ENCODE peak calls at places on chromosome 13, in ten cellular contexts. One of them, this sample, is unnamed.

GRCh38 chr13:110907951-110908898 is 6.6 kb downstream of the ANKRD10 start:
- DNase-seq in HS-5: no peak
- DNase-seq in kidney tubule cell: peak
- DNase-seq in lung microvascular endothelial cell: peak
- DNase-seq in heart left ventricle: no peak
- DNase-seq in DMS53: peak
- DNase-seq in ascending aorta: no peak
- DNase-seq in Peyer's patch: no peak
- DNase-seq in NCI-H460: peak
- DNase-seq in activated CD8-positive, alpha-beta memory T cell treated with anti-CD3 and anti-CD28 coated beads for 48 hours: no peak
- DNase-seq in this sample: no peak

GRCh38 chr13:21402586-21403307 is 56.4 kb downstream of the ZDHHC20 start:
- DNase-seq in HS-5: peak
- DNase-seq in kidney tubule cell: peak
- DNase-seq in lung microvascular endothelial cell: no peak
- DNase-seq in heart left ventricle: no peak
- DNase-seq in DMS53: peak
- DNase-seq in ascending aorta: no peak
- DNase-seq in Peyer's patch: no peak
- DNase-seq in NCI-H460: no peak
- DNase-seq in activated CD8-positive, alpha-beta memory T cell treated with anti-CD3 and anti-CD28 coated beads for 48 hours: no peak
- DNase-seq in this sample: peak

GRCh38 chr13:46668302-46668720 is 115.3 kb downstream of the LRCH1 start:
- DNase-seq in HS-5: peak
- DNase-seq in kidney tubule cell: peak
- DNase-seq in lung microvascular endothelial cell: peak
- DNase-seq in heart left ventricle: peak
- DNase-seq in DMS53: no peak
- DNase-seq in ascending aorta: no peak
- DNase-seq in Peyer's patch: no peak
- DNase-seq in NCI-H460: no peak
- DNase-seq in activated CD8-positive, alpha-beta memory T cell treated with anti-CD3 and anti-CD28 coated beads for 48 hours: no peak
- DNase-seq in this sample: peak

GRCh38 chr13:25876256-25876655 is 175.6 kb downstream of the SHISA2 start:
- DNase-seq in HS-5: no peak
- DNase-seq in kidney tubule cell: no peak
- DNase-seq in lung microvascular endothelial cell: no peak
- DNase-seq in heart left ventricle: no peak
- DNase-seq in DMS53: no peak
- DNase-seq in ascending aorta: no peak
- DNase-seq in Peyer's patch: no peak
- DNase-seq in NCI-H460: no peak
- DNase-seq in activated CD8-positive, alpha-beta memory T cell treated with anti-CD3 and anti-CD28 coated beads for 48 hours: no peak
- DNase-seq in this sample: no peak

GRCh38 chr13:95153647-95154405 is 147.4 kb downstream of the ABCC4 start:
- DNase-seq in HS-5: no peak
- DNase-seq in kidney tubule cell: no peak
- DNase-seq in lung microvascular endothelial cell: peak
- DNase-seq in heart left ventricle: no peak
- DNase-seq in DMS53: peak
- DNase-seq in ascending aorta: no peak
- DNase-seq in Peyer's patch: no peak
- DNase-seq in NCI-H460: no peak
- DNase-seq in activated CD8-positive, alpha-beta memory T cell treated with anti-CD3 and anti-CD28 coated beads for 48 hours: no peak
- DNase-seq in this sample: no peak

GRCh38 chr13:98960331-98961203 is 17.3 kb downstream of the DOCK9 start:
- DNase-seq in HS-5: no peak
- DNase-seq in kidney tubule cell: no peak
- DNase-seq in lung microvascular endothelial cell: peak
- DNase-seq in heart left ventricle: no peak
- DNase-seq in DMS53: no peak
- DNase-seq in ascending aorta: no peak
- DNase-seq in Peyer's patch: no peak
- DNase-seq in NCI-H460: no peak
- DNase-seq in activated CD8-positive, alpha-beta memory T cell treated with anti-CD3 and anti-CD28 coated beads for 48 hours: no peak
- DNase-seq in this sample: no peak

GRCh38 chr13:106566682-106567420 is 1.1 kb downstream of the ARGLU1 start:
- DNase-seq in HS-5: no peak
- DNase-seq in kidney tubule cell: peak
- DNase-seq in lung microvascular endothelial cell: peak
- DNase-seq in heart left ventricle: peak
- DNase-seq in DMS53: peak
- DNase-seq in ascending aorta: peak
- DNase-seq in Peyer's patch: peak
- DNase-seq in NCI-H460: peak
- DNase-seq in activated CD8-positive, alpha-beta memory T cell treated with anti-CD3 and anti-CD28 coated beads for 48 hours: peak
- DNase-seq in this sample: no peak

GRCh38 chr13:98530236-98530635 is 46.7 kb downstream of the STK24 start:
- DNase-seq in HS-5: no peak
- DNase-seq in kidney tubule cell: no peak
- DNase-seq in lung microvascular endothelial cell: no peak
- DNase-seq in heart left ventricle: no peak
- DNase-seq in DMS53: no peak
- DNase-seq in ascending aorta: no peak
- DNase-seq in Peyer's patch: no peak
- DNase-seq in NCI-H460: no peak
- DNase-seq in activated CD8-positive, alpha-beta memory T cell treated with anti-CD3 and anti-CD28 coated beads for 48 hours: no peak
- DNase-seq in this sample: no peak

GRCh38 chr13:39823063-39823713 is 167.7 kb downstream of the COG6 start:
- DNase-seq in HS-5: no peak
- DNase-seq in kidney tubule cell: no peak
- DNase-seq in lung microvascular endothelial cell: no peak
- DNase-seq in heart left ventricle: no peak
- DNase-seq in DMS53: no peak
- DNase-seq in ascending aorta: no peak
- DNase-seq in Peyer's patch: no peak
- DNase-seq in NCI-H460: no peak
- DNase-seq in activated CD8-positive, alpha-beta memory T cell treated with anti-CD3 and anti-CD28 coated beads for 48 hours: no peak
- DNase-seq in this sample: no peak

GRCh38 chr13:44272692-44273091 is 100.9 kb upstream of the SERP2 start:
- DNase-seq in HS-5: no peak
- DNase-seq in kidney tubule cell: no peak
- DNase-seq in lung microvascular endothelial cell: no peak
- DNase-seq in heart left ventricle: no peak
- DNase-seq in DMS53: no peak
- DNase-seq in ascending aorta: no peak
- DNase-seq in Peyer's patch: no peak
- DNase-seq in NCI-H460: no peak
- DNase-seq in activated CD8-positive, alpha-beta memory T cell treated with anti-CD3 and anti-CD28 coated beads for 48 hours: no peak
- DNase-seq in this sample: no peak

GRCh38 chr13:113879017-113879416 is 15.1 kb upstream of the GAS6 start:
- DNase-seq in HS-5: no peak
- DNase-seq in kidney tubule cell: no peak
- DNase-seq in lung microvascular endothelial cell: no peak
- DNase-seq in heart left ventricle: no peak
- DNase-seq in DMS53: no peak
- DNase-seq in ascending aorta: no peak
- DNase-seq in Peyer's patch: no peak
- DNase-seq in NCI-H460: no peak
- DNase-seq in activated CD8-positive, alpha-beta memory T cell treated with anti-CD3 and anti-CD28 coated beads for 48 hours: no peak
- DNase-seq in this sample: no peak

GRCh38 chr13:51688937-51689336 is 104.7 kb downstream of the WDFY2 start:
- DNase-seq in HS-5: no peak
- DNase-seq in kidney tubule cell: no peak
- DNase-seq in lung microvascular endothelial cell: no peak
- DNase-seq in heart left ventricle: no peak
- DNase-seq in DMS53: no peak
- DNase-seq in ascending aorta: no peak
- DNase-seq in Peyer's patch: no peak
- DNase-seq in NCI-H460: no peak
- DNase-seq in activated CD8-positive, alpha-beta memory T cell treated with anti-CD3 and anti-CD28 coated beads for 48 hours: no peak
- DNase-seq in this sample: no peak

This sample was measured in AG04449.